ENCODE peak calls at places on chromosomes 1 and 21, in nine cellular contexts. One of them, this sample, is unnamed.

GRCh38 chr1:219576931-219577330 is 36.0 kb downstream of the ZC3H11B start:
- DNase-seq in A673: peak
- DNase-seq in lower lobe of right lung: no peak
- DNase-seq in dorsolateral prefrontal cortex: no peak
- DNase-seq in AG04450: no peak
- DNase-seq in fibroblast of lung: no peak
- DNase-seq in tibial artery: no peak
- DNase-seq in thoracic aorta: no peak
- DNase-seq in left ventricle myocardium inferior: no peak
- DNase-seq in this sample: no peak

GRCh38 chr1:39829791-39830533 is 41.3 kb upstream of the BMP8B start:
- DNase-seq in lower lobe of right lung: no peak
- DNase-seq in dorsolateral prefrontal cortex: no peak
- DNase-seq in fibroblast of lung: no peak
- DNase-seq in AG04450: no peak
- DNase-seq in thoracic aorta: no peak
- DNase-seq in left ventricle myocardium inferior: no peak
- DNase-seq in A673: no peak
- DNase-seq in tibial artery: no peak
- DNase-seq in this sample: no peak

GRCh38 chr1:155320661-155321576 is at the start of gene RUSC1:
- DNase-seq in dorsolateral prefrontal cortex: peak
- DNase-seq in fibroblast of lung: peak
- DNase-seq in left ventricle myocardium inferior: peak
- DNase-seq in lower lobe of right lung: peak
- DNase-seq in AG04450: no peak
- DNase-seq in A673: peak
- DNase-seq in tibial artery: peak
- DNase-seq in thoracic aorta: peak
- DNase-seq in this sample: peak

GRCh38 chr1:21952806-21953514 is 15.8 kb upstream of the HSPG2 start:
- DNase-seq in left ventricle myocardium inferior: no peak
- DNase-seq in fibroblast of lung: no peak
- DNase-seq in dorsolateral prefrontal cortex: no peak
- DNase-seq in A673: no peak
- DNase-seq in lower lobe of right lung: no peak
- DNase-seq in AG04450: no peak
- DNase-seq in tibial artery: no peak
- DNase-seq in thoracic aorta: no peak
- DNase-seq in this sample: no peak

GRCh38 chr1:184563308-184563707 is 176.5 kb downstream of the C1orf21 start:
- DNase-seq in AG04450: no peak
- DNase-seq in left ventricle myocardium inferior: no peak
- DNase-seq in A673: peak
- DNase-seq in thoracic aorta: no peak
- DNase-seq in dorsolateral prefrontal cortex: no peak
- DNase-seq in tibial artery: no peak
- DNase-seq in fibroblast of lung: peak
- DNase-seq in lower lobe of right lung: no peak
- DNase-seq in this sample: no peak

GRCh38 chr1:114274621-114275317 is 121.1 kb upstream of the SYT6 start:
- DNase-seq in tibial artery: no peak
- DNase-seq in A673: no peak
- DNase-seq in lower lobe of right lung: no peak
- DNase-seq in AG04450: no peak
- DNase-seq in thoracic aorta: no peak
- DNase-seq in left ventricle myocardium inferior: no peak
- DNase-seq in dorsolateral prefrontal cortex: no peak
- DNase-seq in fibroblast of lung: no peak
- DNase-seq in this sample: no peak

GRCh38 chr1:36553591-36554417 is 71.1 kb upstream of the CSF3R start:
- DNase-seq in fibroblast of lung: peak
- DNase-seq in AG04450: peak
- DNase-seq in dorsolateral prefrontal cortex: peak
- DNase-seq in A673: peak
- DNase-seq in tibial artery: peak
- DNase-seq in lower lobe of right lung: peak
- DNase-seq in left ventricle myocardium inferior: peak
- DNase-seq in thoracic aorta: no peak
- DNase-seq in this sample: peak

GRCh38 chr21:32806810-32807386 is 35.3 kb upstream of the PAXBP1 start:
- DNase-seq in thoracic aorta: no peak
- DNase-seq in tibial artery: no peak
- DNase-seq in A673: no peak
- DNase-seq in lower lobe of right lung: no peak
- DNase-seq in left ventricle myocardium inferior: no peak
- DNase-seq in AG04450: no peak
- DNase-seq in fibroblast of lung: no peak
- DNase-seq in dorsolateral prefrontal cortex: no peak
- DNase-seq in this sample: no peak

GRCh38 chr1:211247921-211248320 is 11.2 kb upstream of the RCOR3 start:
- DNase-seq in thoracic aorta: no peak
- DNase-seq in lower lobe of right lung: no peak
- DNase-seq in fibroblast of lung: no peak
- DNase-seq in left ventricle myocardium inferior: no peak
- DNase-seq in A673: peak
- DNase-seq in AG04450: no peak
- DNase-seq in tibial artery: no peak
- DNase-seq in dorsolateral prefrontal cortex: no peak
- DNase-seq in this sample: no peak

GRCh38 chr21:37184784-37185593 is 82.1 kb downstream of the VPS26C start:
- DNase-seq in fibroblast of lung: no peak
- DNase-seq in left ventricle myocardium inferior: no peak
- DNase-seq in tibial artery: no peak
- DNase-seq in dorsolateral prefrontal cortex: no peak
- DNase-seq in AG04450: no peak
- DNase-seq in lower lobe of right lung: no peak
- DNase-seq in A673: no peak
- DNase-seq in thoracic aorta: no peak
- DNase-seq in this sample: no peak
- H3K27ac ChIP-seq in fibroblast of lung: no peak
- H3K27ac ChIP-seq in left ventricle myocardium inferior: no peak
- H3K27ac ChIP-seq in tibial artery: no peak
- H3K27ac ChIP-seq in dorsolateral prefrontal cortex: no peak
- H3K27ac ChIP-seq in AG04450: no peak
- H3K27ac ChIP-seq in lower lobe of right lung: no peak
- H3K27ac ChIP-seq in A673: no peak
- H3K27ac ChIP-seq in thoracic aorta: no peak
- H3K27ac ChIP-seq in this sample: no peak

GRCh38 chr1:52033190-52034049 is at the start of gene KTI12:
- DNase-seq in lower lobe of right lung: peak
- DNase-seq in tibial artery: peak
- DNase-seq in AG04450: peak
- DNase-seq in fibroblast of lung: peak
- DNase-seq in left ventricle myocardium inferior: peak
- DNase-seq in thoracic aorta: peak
- DNase-seq in A673: peak
- DNase-seq in dorsolateral prefrontal cortex: peak
- DNase-seq in this sample: peak

GRCh38 chr1:52026278-52026677 is 7.3 kb downstream of the KTI12 start:
- DNase-seq in dorsolateral prefrontal cortex: no peak
- DNase-seq in lower lobe of right lung: no peak
- DNase-seq in left ventricle myocardium inferior: no peak
- DNase-seq in thoracic aorta: no peak
- DNase-seq in AG04450: no peak
- DNase-seq in A673: no peak
- DNase-seq in fibroblast of lung: no peak
- DNase-seq in tibial artery: no peak
- DNase-seq in this sample: no peak

GRCh38 chr1:52032124-52032784 is 1.4 kb downstream of the KTI12 start:
- DNase-seq in tibial artery: no peak
- DNase-seq in AG04450: no peak
- DNase-seq in A673: no peak
- DNase-seq in fibroblast of lung: no peak
- DNase-seq in thoracic aorta: no peak
- DNase-seq in left ventricle myocardium inferior: no peak
- DNase-seq in dorsolateral prefrontal cortex: no peak
- DNase-seq in lower lobe of right lung: no peak
- DNase-seq in this sample: no peak

GRCh38 chr1:52032785-52033131 is 852 bp downstream of the KTI12 start:
- DNase-seq in lower lobe of right lung: peak
- DNase-seq in left ventricle myocardium inferior: peak
- DNase-seq in dorsolateral prefrontal cortex: peak
- DNase-seq in tibial artery: peak
- DNase-seq in AG04450: no peak
- DNase-seq in thoracic aorta: no peak
- DNase-seq in A673: peak
- DNase-seq in fibroblast of lung: peak
- DNase-seq in this sample: peak

DNA sequence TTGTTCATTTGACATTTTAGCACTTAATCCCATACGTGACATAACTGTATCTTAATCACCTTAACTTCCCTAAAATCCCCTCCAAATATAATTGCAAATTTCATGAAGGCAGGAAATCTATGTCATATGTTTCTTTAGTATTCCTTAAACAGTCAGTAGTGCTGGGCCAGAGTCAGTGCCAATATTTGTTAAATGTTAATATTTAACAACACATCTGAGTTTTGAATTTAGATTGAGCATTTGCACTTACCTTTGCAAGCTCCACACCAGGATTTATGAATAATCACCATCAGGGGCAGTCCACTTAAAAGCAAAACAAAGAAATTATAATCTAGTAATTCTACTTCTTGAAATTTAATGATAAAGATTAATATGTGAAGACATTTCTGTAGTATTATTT is 5.3 kb downstream of the KTI12 start:
- DNase-seq in A673: no peak
- DNase-seq in dorsolateral prefrontal cortex: no peak
- DNase-seq in lower lobe of right lung: no peak
- DNase-seq in left ventricle myocardium inferior: no peak
- DNase-seq in thoracic aorta: no peak
- DNase-seq in fibroblast of lung: no peak
- DNase-seq in AG04450: no peak
- DNase-seq in tibial artery: no peak
- DNase-seq in this sample: no peak
- H3K27ac ChIP-seq in A673: no peak
- H3K27ac ChIP-seq in dorsolateral prefrontal cortex: no peak
- H3K27ac ChIP-seq in lower lobe of right lung: no peak
- H3K27ac ChIP-seq in left ventricle myocardium inferior: no peak
- H3K27ac ChIP-seq in thoracic aorta: no peak
- H3K27ac ChIP-seq in fibroblast of lung: no peak
- H3K27ac ChIP-seq in AG04450: no peak
- H3K27ac ChIP-seq in tibial artery: no peak
- H3K27ac ChIP-seq in this sample: no peak

DNA sequence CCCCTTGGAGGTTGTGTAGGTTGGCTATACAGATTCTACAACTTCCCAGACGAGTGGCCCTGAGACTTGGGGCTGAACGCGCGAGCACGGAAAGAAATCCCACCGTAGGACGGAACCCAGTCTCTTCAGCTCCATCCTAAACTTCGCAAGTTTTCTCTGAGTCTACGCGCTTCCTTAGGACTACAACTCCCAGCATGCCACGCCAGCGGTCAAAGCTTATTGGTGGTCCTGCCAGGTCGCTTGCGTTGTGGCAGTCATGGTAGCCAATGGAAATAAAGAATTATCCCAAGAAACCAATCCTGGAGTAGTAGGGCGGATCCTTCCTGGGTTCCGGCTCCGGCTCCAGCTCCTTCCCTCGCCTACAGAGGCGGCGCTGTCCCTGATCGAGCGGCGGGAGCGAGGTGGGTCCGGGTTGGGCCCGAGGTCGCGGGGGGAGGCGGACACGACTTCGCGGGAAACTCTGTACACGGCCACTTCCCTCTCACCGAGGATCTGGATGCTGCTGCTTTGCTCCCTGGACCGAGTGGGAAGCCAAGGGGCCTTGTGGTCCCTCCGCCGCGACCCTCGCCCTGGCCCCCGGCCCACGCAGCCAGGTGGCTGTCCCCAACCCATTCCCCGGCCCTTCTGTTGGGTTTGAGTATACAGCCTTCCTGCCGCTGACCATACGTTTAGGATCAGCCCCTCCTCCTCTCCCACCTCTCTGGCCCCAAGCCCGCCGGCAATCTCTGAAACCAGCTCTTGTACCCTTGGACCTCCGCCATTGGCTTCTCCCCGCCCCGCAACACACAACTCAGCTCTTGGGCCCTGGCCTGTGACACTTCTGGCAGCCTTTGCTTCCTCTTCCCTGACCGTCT is at the start of gene ZNF691:
- DNase-seq in A673: peak
- DNase-seq in dorsolateral prefrontal cortex: peak
- DNase-seq in lower lobe of right lung: peak
- DNase-seq in AG04450: peak
- DNase-seq in thoracic aorta: peak
- DNase-seq in tibial artery: peak
- DNase-seq in left ventricle myocardium inferior: peak
- DNase-seq in fibroblast of lung: peak
- DNase-seq in this sample: peak
- H3K27ac ChIP-seq in A673: peak
- H3K27ac ChIP-seq in dorsolateral prefrontal cortex: peak
- H3K27ac ChIP-seq in lower lobe of right lung: peak
- H3K27ac ChIP-seq in AG04450: no peak
- H3K27ac ChIP-seq in thoracic aorta: peak
- H3K27ac ChIP-seq in tibial artery: peak
- H3K27ac ChIP-seq in left ventricle myocardium inferior: peak
- H3K27ac ChIP-seq in fibroblast of lung: peak
- H3K27ac ChIP-seq in this sample: no peak

GRCh38 chr1:243217401-243217800 is 37.7 kb downstream of the CEP170 start:
- DNase-seq in lower lobe of right lung: no peak
- DNase-seq in dorsolateral prefrontal cortex: no peak
- DNase-seq in thoracic aorta: no peak
- DNase-seq in fibroblast of lung: no peak
- DNase-seq in left ventricle myocardium inferior: no peak
- DNase-seq in tibial artery: no peak
- DNase-seq in A673: no peak
- DNase-seq in AG04450: no peak
- DNase-seq in this sample: no peak
- H3K27ac ChIP-seq in lower lobe of right lung: no peak
- H3K27ac ChIP-seq in dorsolateral prefrontal cortex: no peak
- H3K27ac ChIP-seq in thoracic aorta: no peak
- H3K27ac ChIP-seq in fibroblast of lung: no peak
- H3K27ac ChIP-seq in left ventricle myocardium inferior: no peak
- H3K27ac ChIP-seq in tibial artery: no peak
- H3K27ac ChIP-seq in A673: no peak
- H3K27ac ChIP-seq in AG04450: no peak
- H3K27ac ChIP-seq in this sample: no peak

DNA sequence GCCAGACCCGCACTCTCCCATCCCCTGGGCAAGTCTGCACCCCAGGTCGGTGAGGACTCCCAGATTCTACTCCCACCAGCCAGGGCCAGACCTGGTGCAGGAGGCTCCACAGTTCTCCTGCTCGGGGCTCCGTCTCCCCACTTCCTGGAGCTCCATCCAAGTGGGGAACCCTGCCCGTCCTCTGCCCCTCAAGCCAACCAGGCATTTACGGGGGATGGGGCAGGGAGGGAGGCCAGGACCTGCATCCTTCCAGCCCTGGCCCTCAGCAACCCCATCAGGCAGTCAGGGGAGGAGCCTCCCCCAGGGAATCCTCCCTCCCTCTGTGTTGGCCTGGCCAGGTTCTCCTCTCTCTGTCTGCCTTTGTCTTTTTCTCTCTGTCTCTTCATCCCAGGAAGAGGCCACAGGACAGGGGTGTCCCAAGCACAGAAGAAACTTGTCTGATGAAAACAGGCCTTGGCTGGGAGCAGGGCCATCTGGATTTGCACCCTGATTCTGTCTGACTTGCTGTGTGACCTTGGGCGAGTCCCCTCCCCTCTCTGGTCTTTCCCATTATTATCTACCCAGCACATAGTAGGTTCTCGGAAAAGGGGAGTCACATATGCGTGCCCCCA is 18.5 kb upstream of the EPHA2 start:
- DNase-seq in AG04450: no peak
- DNase-seq in A673: no peak
- DNase-seq in dorsolateral prefrontal cortex: no peak
- DNase-seq in lower lobe of right lung: no peak
- DNase-seq in fibroblast of lung: no peak
- DNase-seq in tibial artery: no peak
- DNase-seq in thoracic aorta: no peak
- DNase-seq in left ventricle myocardium inferior: no peak
- DNase-seq in this sample: no peak
- H3K27ac ChIP-seq in AG04450: no peak
- H3K27ac ChIP-seq in A673: no peak
- H3K27ac ChIP-seq in dorsolateral prefrontal cortex: no peak
- H3K27ac ChIP-seq in lower lobe of right lung: peak
- H3K27ac ChIP-seq in fibroblast of lung: no peak
- H3K27ac ChIP-seq in tibial artery: peak
- H3K27ac ChIP-seq in thoracic aorta: no peak
- H3K27ac ChIP-seq in left ventricle myocardium inferior: no peak
- H3K27ac ChIP-seq in this sample: peak

This sample was measured in RWPE2.